ENCODE peak calls at places on chromosomes 5 and 9, in four cellular contexts. V is K562, A is HepG2, C is GM12878. Z is an unnamed sample.

GRCh38 chr5:95801961-95802360 is 20.6 kb downstream of the GLRX start:
- DNase-seq in V (no peak), C (no peak), A (no peak), Z (no peak)

GRCh38 chr5:34490501-34491250 is 165.5 kb upstream of the RAI14 start:
- DNase-seq in V (no peak), A (peak), C (no peak), Z (peak)

GRCh38 chr5:177611446-177612214 is 11.7 kb downstream of the B4GALT7 start:
- DNase-seq in C (no peak), A (no peak), V (no peak), Z (no peak)

GRCh38 chr9:69190866-69191672 is 17.0 kb downstream of the TJP2 start:
- DNase-seq in V (no peak), A (no peak), C (no peak), Z (peak)

GRCh38 chr5:180172447-180173197 is 36.4 kb downstream of the RASGEF1C start:
- DNase-seq in C (no peak), V (no peak), A (peak), Z (no peak)

GRCh38 chr9:109972026-109973005 is 192.3 kb downstream of the PALM2AKAP2 start:
- DNase-seq in V (no peak), C (peak), A (no peak), Z (no peak)

GRCh38 chr5:166671818-166672217 is 1619.6 kb upstream of the WWC1 start:
- DNase-seq in A (no peak), C (no peak), V (no peak), Z (no peak)

GRCh38 chr5:24621809-24622208 is 23.0 kb downstream of the CDH10 start:
- DNase-seq in A (no peak), V (no peak), C (no peak), Z (no peak)

GRCh38 chr9:114176601-114177295 is 21.4 kb downstream of the COL27A1 start:
- DNase-seq in A (no peak), C (no peak), V (no peak), Z (no peak)

GRCh38 chr9:71663216-71663615 is 105.1 kb downstream of the CEMIP2 start:
- DNase-seq in V (no peak), A (no peak), C (no peak), Z (peak)

GRCh38 chr5:119274024-119274766 is 81.6 kb upstream of the TNFAIP8 start:
- DNase-seq in A (peak), C (no peak), V (no peak), Z (no peak)

GRCh38 chr5:143101134-143101533 is 302.4 kb downstream of the NR3C1 start:
- DNase-seq in A (no peak), V (no peak), C (no peak), Z (no peak)

GRCh38 chr9:77997611-77998349 is 33.8 kb downstream of the GNAQ start:
- DNase-seq in V (no peak), C (no peak), A (no peak), Z (no peak)

GRCh38 chr5:143085319-143085917 is 315.2 kb downstream of the ARHGAP26 start:
- DNase-seq in A (no peak), V (no peak), C (no peak), Z (no peak)

GRCh38 chr5:158560170-158560569 is 539.5 kb downstream of the EBF1 start:
- DNase-seq in C (peak), V (no peak), A (peak), Z (no peak)

GRCh38 chr9:94014066-94014654 is 59.0 kb upstream of the BARX1 start:
- DNase-seq in A (peak), C (no peak), V (peak), Z (no peak)

GRCh38 chr9:110156902-110157301 is 51.1 kb downstream of the C9orf152 start:
- DNase-seq in A (no peak), V (no peak), C (no peak), Z (no peak)

GRCh38 chr9:78985084-78985738 is 586.6 kb upstream of the TLE4 start:
- DNase-seq in C (no peak), A (no peak), V (no peak), Z (no peak)

GRCh38 chr9:93132287-93132927 is 1.6 kb downstream of the NINJ1 start:
- DNase-seq in A (no peak), V (no peak), C (no peak), Z (no peak)

GRCh38 chr5:4422247-4422646 is 717.9 kb upstream of the ADAMTS16 start:
- DNase-seq in A (no peak), V (no peak), C (no peak), Z (no peak)

GRCh38 chr5:152456815-152457443 is 51.9 kb upstream of the NMUR2 start:
- DNase-seq in C (no peak), V (no peak), A (no peak), Z (no peak)

GRCh38 chr9:115157245-115157674 is 39.3 kb upstream of the TNC start:
- DNase-seq in C (no peak), A (no peak), V (no peak), Z (no peak)

GRCh38 chr9:91193658-91194391 is 167.9 kb downstream of the AUH start:
- DNase-seq in A (peak), V (peak), C (no peak), Z (peak)

GRCh38 chr5:113147088-113147487 is 170.5 kb downstream of the DCP2 start:
- DNase-seq in V (no peak), C (no peak), A (no peak), Z (no peak)

GRCh38 chr9:86185872-86186271 is 73.6 kb downstream of the C9orf153 start:
- DNase-seq in V (no peak), A (no peak), C (no peak), Z (no peak)

GRCh38 chr5:112812549-112812948 is 48.5 kb upstream of the SRP19 start:
- DNase-seq in V (no peak), A (no peak), C (no peak), Z (no peak)

GRCh38 chr9:75601280-75601679 is 289.2 kb upstream of the PCSK5 start:
- DNase-seq in A (no peak), V (no peak), C (no peak), Z (no peak)

GRCh38 chr5:156095709-156096241 is 231.2 kb upstream of the SGCD start:
- DNase-seq in C (no peak), V (no peak), A (no peak), Z (no peak)

GRCh38 chr9:135505406-135506187 is 5.1 kb downstream of the MRPS2 start:
- DNase-seq in A (no peak), V (no peak), C (no peak), Z (no peak)

GRCh38 chr9:135506327-135507103 is 6.0 kb downstream of the MRPS2 start:
- DNase-seq in V (peak), C (no peak), A (no peak), Z (no peak)

GRCh38 chr9:135509458-135509857 is 9.0 kb downstream of the MRPS2 start:
- DNase-seq in A (no peak), V (no peak), C (no peak), Z (no peak)

GRCh38 chr9:135507104-135508035 is 6.9 kb downstream of the MRPS2 start:
- DNase-seq in V (no peak), A (no peak), C (no peak), Z (no peak)

GRCh38 chr9:135508211-135508820 is 7.8 kb downstream of the MRPS2 start:
- DNase-seq in V (no peak), C (no peak), A (no peak), Z (no peak)
- TF ChIP-seq HDAC6 in V (no peak), C (no peak), A (no peak), Z (no peak)

GRCh38 chr9:15306757-15307522 is at the start of gene TTC39B:
- DNase-seq in A (peak), C (no peak), V (peak), Z (peak)

GRCh38 chr9:15307523-15307841 is 466 bp upstream of the TTC39B start:
- DNase-seq in C (no peak), V (no peak), A (no peak), Z (no peak)

GRCh38 chr9:15306068-15306756 is 804 bp downstream of the TTC39B start:
- DNase-seq in C (no peak), A (peak), V (no peak), Z (peak)

GRCh38 chr9:15310448-15310847 is 3.4 kb upstream of the TTC39B start:
- DNase-seq in A (no peak), V (no peak), C (no peak), Z (no peak)

GRCh38 chr9:15308511-15308910 is 1.5 kb upstream of the TTC39B start:
- DNase-seq in V (no peak), A (no peak), C (no peak), Z (no peak)
- TF ChIP-seq HDAC6 in V (no peak), A (no peak), C (no peak), Z (no peak)

GRCh38 chr5:55154893-55155292 is 5.1 kb upstream of the GPX8 start:
- DNase-seq in V (no peak), C (no peak), A (no peak), Z (no peak)

GRCh38 chr5:55146543-55147151 is 13.3 kb upstream of the GPX8 start:
- DNase-seq in V (peak), A (peak), C (peak), Z (peak)

GRCh38 chr5:55151923-55152842 is 7.8 kb upstream of the GPX8 start:
- DNase-seq in V (no peak), A (no peak), C (no peak), Z (no peak)

GRCh38 chr5:55146080-55146479 is 13.9 kb upstream of the GPX8 start:
- DNase-seq in V (no peak), A (no peak), C (no peak), Z (no peak)

GRCh38 chr5:55149396-55149795 is 10.6 kb upstream of the GPX8 start:
- DNase-seq in V (no peak), A (no peak), C (no peak), Z (no peak)
- TF ChIP-seq HDAC6 in V (no peak), A (no peak), C (no peak), Z (no peak)

GRCh38 chr5:1405539-1406530 is 39.4 kb downstream of the SLC6A3 start:
- DNase-seq in A (no peak), V (no peak), C (no peak), Z (no peak)
- TF ChIP-seq HDAC6 in A (no peak), V (no peak), C (no peak), Z (no peak)

DNA sequence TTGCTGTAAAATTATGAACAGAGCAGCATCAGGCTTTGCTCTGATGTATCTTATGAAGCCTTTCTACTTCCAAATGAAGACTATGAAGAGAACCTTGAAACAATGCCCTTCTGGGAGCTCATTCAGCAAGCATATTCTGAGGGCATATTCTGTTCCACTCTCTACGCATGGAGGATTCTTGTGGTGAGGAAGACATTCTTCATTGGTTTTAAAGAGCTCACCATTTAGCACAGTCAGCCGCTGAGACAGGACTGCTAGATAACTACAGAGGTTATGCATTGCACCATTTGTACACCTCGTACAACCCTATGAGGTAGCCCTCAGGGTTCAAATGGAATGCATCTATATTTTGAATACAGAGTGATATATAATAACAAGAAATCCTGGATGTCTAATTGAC is 61.0 kb downstream of the INVS start:
- DNase-seq in V (no peak), A (no peak), C (peak), Z (no peak)
- TF ChIP-seq HDAC6 in V (no peak), A (no peak), C (no peak), Z (no peak)

DNA sequence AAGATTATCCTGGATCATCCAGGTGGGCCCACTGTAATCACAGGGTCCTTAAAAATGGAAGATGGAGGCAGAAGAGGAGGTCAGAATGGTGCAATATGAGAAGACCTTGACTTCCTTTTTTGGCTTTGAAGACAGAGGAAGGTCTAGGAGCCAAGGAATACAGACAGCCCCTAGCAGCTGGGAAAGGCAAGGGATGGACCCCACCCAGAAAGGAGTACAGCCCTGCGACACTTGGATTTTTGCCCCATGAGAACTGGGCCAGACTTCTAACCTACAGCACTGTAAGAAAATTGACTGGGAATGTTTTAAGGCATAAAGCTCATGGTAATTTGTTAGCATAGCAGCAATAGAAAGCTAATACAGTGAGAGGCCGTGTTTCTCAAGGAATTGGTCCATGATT is 66.9 kb upstream of the LRRTM2 start:
- DNase-seq in A (no peak), C (no peak), V (no peak), Z (no peak)
- TF ChIP-seq HDAC6 in A (no peak), C (no peak), V (no peak), Z (no peak)

GRCh38 chr5:154302181-154302580 is 111.6 kb downstream of the GALNT10 start:
- DNase-seq in V (no peak), A (no peak), C (no peak), Z (no peak)
- TF ChIP-seq HDAC6 in V (no peak), A (no peak), C (no peak), Z (no peak)

GRCh38 chr5:124790895-124791732 is 44.7 kb upstream of the ZNF608 start:
- DNase-seq in C (no peak), V (no peak), A (no peak), Z (no peak)
- TF ChIP-seq HDAC6 in C (no peak), V (no peak), A (no peak), Z (no peak)

DNA sequence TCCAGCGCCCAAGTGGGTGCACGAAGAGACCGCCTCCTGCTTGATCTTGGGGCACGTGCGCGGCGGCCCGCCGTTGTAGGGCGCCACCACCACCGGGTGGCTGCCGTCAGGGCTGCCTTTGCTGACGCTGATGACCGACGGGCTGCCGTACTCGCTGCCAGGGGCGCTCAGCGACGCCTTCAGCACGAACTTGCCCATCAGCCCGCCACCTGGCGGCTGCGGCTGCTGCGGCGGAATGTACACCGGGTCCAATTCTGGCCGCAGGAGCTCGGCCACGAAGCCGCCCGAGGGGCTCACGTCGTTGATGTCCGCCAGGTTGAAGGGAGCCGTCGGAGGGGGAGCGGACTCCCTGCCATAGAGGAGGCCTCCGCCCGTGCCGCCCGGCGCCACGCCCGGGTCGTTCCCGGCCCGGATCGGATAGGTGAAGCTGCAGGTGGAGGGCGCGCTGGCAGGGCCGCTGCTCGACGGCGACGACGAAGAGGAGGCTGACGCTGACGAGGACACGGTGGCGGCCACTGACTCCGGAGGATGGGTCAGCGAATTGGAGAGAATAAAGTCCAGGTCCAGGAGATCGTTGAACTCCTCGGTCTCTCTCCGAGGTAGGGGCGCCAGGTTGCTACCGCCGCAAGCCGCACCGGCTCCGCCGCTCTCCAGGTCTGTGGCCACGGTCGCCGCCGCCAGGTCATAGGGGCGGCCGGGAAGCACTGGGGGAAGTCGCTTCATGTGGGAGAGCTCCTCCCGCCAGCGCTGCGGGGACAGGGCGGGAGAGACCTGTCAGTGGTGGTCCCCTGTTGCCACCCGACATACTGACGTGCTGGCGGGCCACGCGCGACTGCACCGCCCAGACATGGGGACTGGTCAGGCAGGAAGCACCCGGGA is 1.8 kb downstream of the KLF4 start:
- DNase-seq in V (no peak), C (no peak), A (no peak), Z (peak)
- TF ChIP-seq HDAC6 in V (no peak), C (no peak), A (no peak), Z (no peak)

DNA sequence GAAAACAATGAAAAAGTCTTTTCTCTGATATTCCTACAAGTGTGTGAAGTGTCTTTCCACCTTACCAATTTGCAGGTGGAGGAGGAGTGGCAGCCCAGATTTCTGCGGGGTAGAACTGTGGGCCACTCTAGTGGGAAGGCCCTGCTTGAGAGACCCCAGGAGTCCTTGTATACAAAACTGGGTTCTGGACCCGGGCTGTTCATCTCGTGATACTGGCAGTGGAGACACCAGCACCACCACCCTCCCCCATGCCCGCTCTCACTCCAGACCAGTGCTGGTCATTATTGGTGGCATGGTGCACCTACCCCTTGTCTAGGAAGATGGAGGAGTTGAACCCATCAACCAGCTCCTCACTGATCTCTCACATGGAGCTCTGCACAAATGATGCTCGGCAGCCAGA is 16.2 kb upstream of the TDRD7 start:
- DNase-seq in A (no peak), V (no peak), C (no peak), Z (no peak)
- TF ChIP-seq HDAC6 in A (no peak), V (no peak), C (no peak), Z (no peak)